ENCODE peak calls at places on chromosomes 12 and 14, in four cellular contexts. U is GM12864, K is cardiac fibroblast, H is neural progenitor cell. R is an unnamed sample.
A peak's percentile ranks its signal among the peaks of the same experiment; 100 is the strongest.

GRCh38 chr12:39365364-39366001 is 77.4 kb downstream of the KIF21A start:
- DNase-seq in H (no peak), U (no peak), K (peak; percentile 30), R (no peak)

GRCh38 chr12:84738481-84738972 is 174.1 kb downstream of the SLC6A15 start:
- DNase-seq in K (no peak), U (no peak), H (no peak), R (peak; percentile 91)

GRCh38 chr12:112112423-112113132 is 4.0 kb upstream of the NAA25 start:
- DNase-seq in H (no peak), K (no peak), U (no peak), R (peak; percentile 95)

GRCh38 chr12:52251367-52252055 is 18.5 kb downstream of the KRT7 start:
- DNase-seq in U (no peak), K (no peak), H (no peak), R (no peak)

GRCh38 chr12:31021809-31022492 is 51.7 kb upstream of the DDX11 start:
- DNase-seq in U (no peak), K (no peak), H (no peak), R (peak; percentile 10)

GRCh38 chr12:4899361-4899760 is 10.3 kb upstream of the KCNA1 start:
- DNase-seq in H (peak; percentile 14), K (no peak), U (no peak), R (no peak)

GRCh38 chr14:58805057-58805456 is 167.3 kb downstream of the DACT1 start:
- DNase-seq in K (no peak), H (no peak), U (no peak), R (no peak)

GRCh38 chr12:130825771-130826150 is 13.3 kb downstream of the STX2 start:
- DNase-seq in U (no peak), K (peak; percentile 80), H (no peak), R (no peak)

GRCh38 chr14:44564908-44565307 is 57.8 kb upstream of the FSCB start:
- DNase-seq in K (peak; percentile 1), H (no peak), U (no peak), R (no peak)

GRCh38 chr12:26226119-26226518 is 30.7 kb downstream of the SSPN start:
- DNase-seq in K (no peak), H (peak; percentile 6), U (no peak), R (no peak)

GRCh38 chr12:68400231-68400829 is 68.2 kb upstream of the MDM1 start:
- DNase-seq in H (no peak), K (no peak), U (no peak), R (no peak)

GRCh38 chr12:8590842-8591545 is 21.7 kb downstream of the AICDA start:
- DNase-seq in U (no peak), K (no peak), H (no peak), R (peak; percentile 63)

GRCh38 chr14:101821528-101821927 is 60.0 kb downstream of the PPP2R5C start:
- DNase-seq in U (no peak), H (no peak), K (no peak), R (no peak)

GRCh38 chr14:102461490-102462317 is 47.9 kb downstream of the ANKRD9 start:
- DNase-seq in K (no peak), U (no peak), H (no peak), R (no peak)

GRCh38 chr12:54631988-54632728 is 2.5 kb downstream of the LACRT start:
- DNase-seq in K (no peak), U (no peak), H (peak; percentile 42), R (no peak)

GRCh38 chr14:55092326-55092725 is 36.7 kb upstream of the LGALS3 start:
- DNase-seq in K (no peak), U (no peak), H (no peak), R (no peak)

GRCh38 chr12:6996040-6996441 is 22.2 kb downstream of the LPCAT3 start:
- DNase-seq in K (peak; percentile 59), U (no peak), H (peak; percentile 11), R (peak; percentile 16)

GRCh38 chr12:57604454-57605307 is at the start of gene DTX3:
- DNase-seq in U (no peak), K (peak; percentile 10), H (peak; percentile 66), R (no peak)

GRCh38 chr12:6765634-6766581 is at the start of gene PTMS:
- DNase-seq in H (peak; percentile 94), U (no peak), K (peak; percentile 91), R (peak; percentile 88)

GRCh38 chr12:30896461-30896860 is 30.1 kb upstream of the TSPAN11 start:
- DNase-seq in K (peak; percentile 20), H (no peak), U (no peak), R (no peak)

GRCh38 chr14:101201535-101202125 is 298.1 kb upstream of the RTL1 start:
- DNase-seq in H (no peak), U (no peak), K (no peak), R (no peak)

GRCh38 chr12:21662122-21662792 is 4.6 kb upstream of the LDHB start:
- DNase-seq in K (no peak), U (no peak), H (no peak), R (no peak)

GRCh38 chr14:71116206-71117122 is 209.2 kb downstream of the PCNX1 start:
- DNase-seq in U (no peak), H (no peak), K (no peak), R (no peak)

GRCh38 chr14:64983439-64984310 is 3.0 kb upstream of the FNTB start:
- DNase-seq in H (peak; percentile 58), K (peak; percentile 77), U (no peak), R (peak; percentile 65)

GRCh38 chr14:105710119-105711057 is 184.0 kb downstream of the TMEM121 start:
- DNase-seq in K (no peak), U (no peak), H (no peak), R (no peak)

GRCh38 chr12:104649913-104650312 is 193.2 kb downstream of the CHST11 start:
- DNase-seq in K (no peak), H (no peak), U (no peak), R (no peak)

GRCh38 chr14:59356298-59356697 is 108.9 kb downstream of the GPR135 start:
- DNase-seq in K (no peak), U (no peak), H (no peak), R (peak; percentile 45)

GRCh38 chr12:92471551-92471950 is 231.2 kb upstream of the PLEKHG7 start:
- DNase-seq in H (no peak), U (peak; percentile 77), K (no peak), R (no peak)

GRCh38 chr12:45989277-45989856 is 1.0 kb downstream of the SCAF11 start:
- DNase-seq in U (no peak), H (no peak), K (peak; percentile 52), R (peak; percentile 62)

GRCh38 chr14:79278798-79279644 is 932.3 kb downstream of the DIO2 start:
- DNase-seq in H (peak; percentile 96), U (no peak), K (peak; percentile 85), R (peak; percentile 97)
- H3K4me3 ChIP-seq in H (peak overlapping the region; percentile 59), U (no peak overlapping the region), K (peak overlapping the region; percentile 67), R (peak overlapping the region; percentile 52)

GRCh38 chr14:60720962-60721330 is 3.2 kb downstream of the SIX4 start:
- DNase-seq in K (no peak), U (no peak), H (peak; percentile 30), R (no peak)
- H3K4me3 ChIP-seq in K (peak overlapping the region; percentile 84), U (no peak overlapping the region), H (peak overlapping the region; percentile 67), R (peak overlapping the region; percentile 80)

DNA sequence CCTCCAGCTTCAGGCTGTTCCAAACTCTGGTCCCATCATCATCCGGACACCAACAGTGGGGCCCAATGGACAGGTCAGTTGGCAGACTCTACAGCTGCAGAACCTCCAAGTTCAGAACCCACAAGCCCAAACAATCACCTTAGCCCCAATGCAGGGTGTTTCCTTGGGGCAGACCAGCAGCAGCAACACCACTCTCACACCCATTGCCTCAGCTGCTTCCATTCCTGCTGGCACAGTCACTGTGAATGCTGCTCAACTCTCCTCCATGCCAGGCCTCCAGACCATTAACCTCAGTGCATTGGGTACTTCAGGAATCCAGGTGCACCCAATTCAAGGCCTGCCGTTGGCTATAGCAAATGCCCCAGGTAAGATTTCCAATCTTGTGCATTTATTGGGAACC is 3.3 kb downstream of the SP1 start:
- DNase-seq in H (no peak), K (no peak), U (no peak), R (peak; percentile 42)
- H3K4me3 ChIP-seq in H (peak overlapping the region; percentile 26), K (peak overlapping the region; percentile 28), U (peak overlapping the region; percentile 8), R (peak overlapping the region; percentile 25)

GRCh38 chr14:38073641-38074040 is 134.1 kb upstream of the SSTR1 start:
- DNase-seq in K (no peak), U (no peak), H (no peak), R (no peak)

GRCh38 chr14:38078393-38078792 is 129.3 kb upstream of the SSTR1 start:
- DNase-seq in K (no peak), H (no peak), U (no peak), R (no peak)

GRCh38 chr14:38074754-38075153 is 132.9 kb upstream of the SSTR1 start:
- DNase-seq in K (no peak), H (no peak), U (no peak), R (no peak)

GRCh38 chr14:38070213-38070612 is 137.5 kb upstream of the SSTR1 start:
- DNase-seq in U (no peak), H (no peak), K (no peak), R (no peak)

DNA sequence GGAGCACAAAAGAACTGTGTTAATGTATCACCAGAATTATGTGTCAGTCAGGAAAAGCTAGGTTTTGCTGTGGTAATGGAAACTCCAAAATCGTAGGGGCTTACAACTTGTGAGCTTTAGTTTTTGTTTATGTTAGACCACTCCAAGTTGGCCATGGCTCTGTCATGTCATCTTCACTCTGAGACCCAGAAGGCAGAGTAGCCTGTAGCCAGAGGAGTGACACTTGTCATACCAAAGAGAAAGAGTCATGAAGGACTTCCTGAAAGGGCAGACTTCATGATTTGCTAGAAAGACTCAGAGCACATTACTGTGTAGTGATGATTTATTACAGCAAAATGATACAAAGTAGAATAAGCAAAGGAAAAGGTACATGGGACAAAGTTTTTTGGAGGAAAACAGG is 133.6 kb upstream of the SSTR1 start:
- DNase-seq in U (no peak), H (no peak), K (no peak), R (no peak)
- H3K4me3 ChIP-seq in U (no peak overlapping the region), H (no peak overlapping the region), K (no peak overlapping the region), R (no peak overlapping the region)

GRCh38 chr12:89251326-89252237 is 100.7 kb downstream of the DUSP6 start:
- DNase-seq in U (no peak), H (no peak), K (no peak), R (peak; percentile 20)
- H3K4me3 ChIP-seq in U (no peak overlapping the region), H (no peak overlapping the region), K (no peak overlapping the region), R (no peak overlapping the region)

GRCh38 chr12:96522690-96523089 is 33.3 kb downstream of the CFAP54 start:
- DNase-seq in U (no peak), H (no peak), K (no peak), R (peak; percentile 13)
- H3K4me3 ChIP-seq in U (no peak overlapping the region), H (no peak overlapping the region), K (no peak overlapping the region), R (no peak overlapping the region)

GRCh38 chr14:92513966-92514843 is 624 bp downstream of the RIN3 start:
- DNase-seq in K (peak; percentile 40), H (peak; percentile 43), U (no peak), R (peak; percentile 28)
- H3K4me3 ChIP-seq in K (peak overlapping the region; percentile 70), H (peak overlapping the region; percentile 63), U (peak overlapping the region; percentile 62), R (peak overlapping the region; percentile 54)